ENCODE peak calls at places on chromosomes 1 and 21, in ten cellular contexts. One of them, this sample, is unnamed. For H3K36me3 and H3K9me3, the result is how much of the 10 kb centered on the place peaks cover.

GRCh38 chr1:225511828-225512381 is 84.1 kb upstream of the LBR start:
- DNase-seq in body of pancreas: no peak
- DNase-seq in heart right ventricle: no peak
- DNase-seq in heart left ventricle: no peak
- DNase-seq in HCT116: no peak
- DNase-seq in fibroblast of lung: no peak
- DNase-seq in trophoblast cell: no peak
- DNase-seq in stomach: no peak
- DNase-seq in IMR-90: no peak
- DNase-seq in thoracic aorta: no peak
- DNase-seq in this sample: no peak

GRCh38 chr1:109546311-109547109 is 1.9 kb upstream of the GNAI3 start:
- DNase-seq in body of pancreas: peak
- DNase-seq in heart right ventricle: peak
- DNase-seq in heart left ventricle: peak
- DNase-seq in HCT116: peak
- DNase-seq in fibroblast of lung: peak
- DNase-seq in trophoblast cell: peak
- DNase-seq in stomach: peak
- DNase-seq in IMR-90: peak
- DNase-seq in thoracic aorta: peak
- DNase-seq in this sample: peak

GRCh38 chr21:8994640-8995511 is 1526.5 kb upstream of the TPTE start:
- DNase-seq in body of pancreas: no peak
- DNase-seq in heart right ventricle: no peak
- DNase-seq in heart left ventricle: no peak
- DNase-seq in HCT116: no peak
- DNase-seq in fibroblast of lung: no peak
- DNase-seq in trophoblast cell: no peak
- DNase-seq in stomach: no peak
- DNase-seq in IMR-90: no peak
- DNase-seq in thoracic aorta: no peak
- DNase-seq in this sample: no peak

GRCh38 chr1:161185282-161185682 is 8.0 kb upstream of the B4GALT3 start:
- DNase-seq in body of pancreas: peak
- DNase-seq in heart right ventricle: peak
- DNase-seq in heart left ventricle: peak
- DNase-seq in HCT116: no peak
- DNase-seq in fibroblast of lung: peak
- DNase-seq in trophoblast cell: no peak
- DNase-seq in stomach: peak
- DNase-seq in IMR-90: peak
- DNase-seq in thoracic aorta: no peak
- DNase-seq in this sample: no peak

GRCh38 chr21:32174819-32175218 is 104.0 kb downstream of the MIS18A start:
- DNase-seq in body of pancreas: no peak
- DNase-seq in heart right ventricle: no peak
- DNase-seq in heart left ventricle: no peak
- DNase-seq in HCT116: no peak
- DNase-seq in fibroblast of lung: no peak
- DNase-seq in trophoblast cell: peak
- DNase-seq in stomach: no peak
- DNase-seq in IMR-90: no peak
- DNase-seq in thoracic aorta: no peak
- DNase-seq in this sample: no peak

GRCh38 chr1:232306269-232306911 is 323.5 kb downstream of the SIPA1L2 start:
- DNase-seq in body of pancreas: peak
- DNase-seq in heart right ventricle: peak
- DNase-seq in heart left ventricle: peak
- DNase-seq in HCT116: no peak
- DNase-seq in fibroblast of lung: no peak
- DNase-seq in trophoblast cell: no peak
- DNase-seq in stomach: peak
- DNase-seq in IMR-90: no peak
- DNase-seq in thoracic aorta: no peak
- DNase-seq in this sample: no peak

GRCh38 chr1:74689800-74690696 is 16.5 kb upstream of the ERICH3 start:
- DNase-seq in body of pancreas: peak
- DNase-seq in heart right ventricle: peak
- DNase-seq in heart left ventricle: no peak
- DNase-seq in HCT116: peak
- DNase-seq in fibroblast of lung: peak
- DNase-seq in trophoblast cell: peak
- DNase-seq in stomach: no peak
- DNase-seq in IMR-90: peak
- DNase-seq in thoracic aorta: no peak
- DNase-seq in this sample: peak

GRCh38 chr1:45854724-45855123 is 51.3 kb downstream of the MAST2 start:
- DNase-seq in body of pancreas: no peak
- DNase-seq in heart right ventricle: no peak
- DNase-seq in heart left ventricle: no peak
- DNase-seq in HCT116: no peak
- DNase-seq in fibroblast of lung: no peak
- DNase-seq in trophoblast cell: no peak
- DNase-seq in stomach: no peak
- DNase-seq in IMR-90: no peak
- DNase-seq in thoracic aorta: no peak
- DNase-seq in this sample: no peak

GRCh38 chr1:29310616-29311180 is 74.4 kb downstream of the PTPRU start:
- DNase-seq in body of pancreas: no peak
- DNase-seq in heart right ventricle: no peak
- DNase-seq in heart left ventricle: no peak
- DNase-seq in HCT116: no peak
- DNase-seq in fibroblast of lung: no peak
- DNase-seq in trophoblast cell: no peak
- DNase-seq in stomach: no peak
- DNase-seq in IMR-90: no peak
- DNase-seq in thoracic aorta: no peak
- DNase-seq in this sample: no peak

GRCh38 chr1:194873328-194873923 is 1687.0 kb upstream of the B3GALT2 start:
- DNase-seq in body of pancreas: no peak
- DNase-seq in heart right ventricle: no peak
- DNase-seq in heart left ventricle: no peak
- DNase-seq in HCT116: peak
- DNase-seq in fibroblast of lung: peak
- DNase-seq in trophoblast cell: peak
- DNase-seq in stomach: no peak
- DNase-seq in IMR-90: peak
- DNase-seq in thoracic aorta: no peak
- DNase-seq in this sample: no peak

GRCh38 chr1:201391225-201391624 is 7.9 kb downstream of the LAD1 start:
- DNase-seq in body of pancreas: no peak
- DNase-seq in heart right ventricle: no peak
- DNase-seq in heart left ventricle: no peak
- DNase-seq in HCT116: no peak
- DNase-seq in fibroblast of lung: no peak
- DNase-seq in trophoblast cell: no peak
- DNase-seq in stomach: no peak
- DNase-seq in IMR-90: no peak
- DNase-seq in thoracic aorta: no peak
- DNase-seq in this sample: no peak

GRCh38 chr1:155104605-155105534 is 22.8 kb upstream of the EFNA1 start:
- DNase-seq in body of pancreas: no peak
- DNase-seq in heart right ventricle: no peak
- DNase-seq in heart left ventricle: no peak
- DNase-seq in HCT116: no peak
- DNase-seq in fibroblast of lung: no peak
- DNase-seq in trophoblast cell: no peak
- DNase-seq in stomach: no peak
- DNase-seq in IMR-90: no peak
- DNase-seq in thoracic aorta: no peak
- DNase-seq in this sample: no peak

GRCh38 chr1:43382027-43382771 is 7.4 kb downstream of the MED8 start:
- DNase-seq in body of pancreas: no peak
- DNase-seq in heart right ventricle: no peak
- DNase-seq in heart left ventricle: no peak
- DNase-seq in HCT116: no peak
- DNase-seq in fibroblast of lung: peak
- DNase-seq in trophoblast cell: no peak
- DNase-seq in stomach: no peak
- DNase-seq in IMR-90: no peak
- DNase-seq in thoracic aorta: no peak
- DNase-seq in this sample: no peak

GRCh38 chr1:35316264-35316663 is 47.8 kb downstream of the ZMYM4 start:
- DNase-seq in body of pancreas: no peak
- DNase-seq in heart right ventricle: no peak
- DNase-seq in heart left ventricle: no peak
- DNase-seq in HCT116: no peak
- DNase-seq in fibroblast of lung: no peak
- DNase-seq in trophoblast cell: no peak
- DNase-seq in stomach: no peak
- DNase-seq in IMR-90: peak
- DNase-seq in thoracic aorta: no peak
- DNase-seq in this sample: no peak

GRCh38 chr21:28882345-28882744 is 110.3 kb downstream of the LTN1 start:
- DNase-seq in body of pancreas: no peak
- DNase-seq in heart right ventricle: no peak
- DNase-seq in heart left ventricle: no peak
- DNase-seq in HCT116: no peak
- DNase-seq in fibroblast of lung: no peak
- DNase-seq in trophoblast cell: no peak
- DNase-seq in stomach: no peak
- DNase-seq in IMR-90: no peak
- DNase-seq in thoracic aorta: no peak
- DNase-seq in this sample: no peak
- H3K36me3 ChIP-seq in body of pancreas: under half
- H3K36me3 ChIP-seq in heart right ventricle: under half
- H3K36me3 ChIP-seq in heart left ventricle: half or more
- H3K36me3 ChIP-seq in HCT116: under half
- H3K36me3 ChIP-seq in fibroblast of lung: under half
- H3K36me3 ChIP-seq in trophoblast cell: under half
- H3K36me3 ChIP-seq in stomach: under half
- H3K36me3 ChIP-seq in IMR-90: under half
- H3K36me3 ChIP-seq in thoracic aorta: under half
- H3K36me3 ChIP-seq in this sample: under half

GRCh38 chr1:94976996-94977548 is 50.2 kb upstream of the CNN3 start:
- DNase-seq in body of pancreas: no peak
- DNase-seq in heart right ventricle: no peak
- DNase-seq in heart left ventricle: no peak
- DNase-seq in HCT116: no peak
- DNase-seq in fibroblast of lung: no peak
- DNase-seq in trophoblast cell: no peak
- DNase-seq in stomach: no peak
- DNase-seq in IMR-90: no peak
- DNase-seq in thoracic aorta: no peak
- DNase-seq in this sample: no peak

GRCh38 chr1:94971491-94971924 is 44.6 kb upstream of the CNN3 start:
- DNase-seq in body of pancreas: no peak
- DNase-seq in heart right ventricle: no peak
- DNase-seq in heart left ventricle: no peak
- DNase-seq in HCT116: no peak
- DNase-seq in fibroblast of lung: peak
- DNase-seq in trophoblast cell: peak
- DNase-seq in stomach: no peak
- DNase-seq in IMR-90: peak
- DNase-seq in thoracic aorta: no peak
- DNase-seq in this sample: peak

GRCh38 chr1:94974224-94974623 is 47.3 kb upstream of the CNN3 start:
- DNase-seq in body of pancreas: no peak
- DNase-seq in heart right ventricle: no peak
- DNase-seq in heart left ventricle: no peak
- DNase-seq in HCT116: no peak
- DNase-seq in fibroblast of lung: peak
- DNase-seq in trophoblast cell: no peak
- DNase-seq in stomach: no peak
- DNase-seq in IMR-90: peak
- DNase-seq in thoracic aorta: no peak
- DNase-seq in this sample: no peak

GRCh38 chr1:94973271-94973922 is 46.5 kb upstream of the CNN3 start:
- DNase-seq in body of pancreas: no peak
- DNase-seq in heart right ventricle: no peak
- DNase-seq in heart left ventricle: no peak
- DNase-seq in HCT116: no peak
- DNase-seq in fibroblast of lung: no peak
- DNase-seq in trophoblast cell: no peak
- DNase-seq in stomach: no peak
- DNase-seq in IMR-90: no peak
- DNase-seq in thoracic aorta: no peak
- DNase-seq in this sample: no peak

GRCh38 chr1:94974824-94975223 is 47.9 kb upstream of the CNN3 start:
- DNase-seq in body of pancreas: no peak
- DNase-seq in heart right ventricle: no peak
- DNase-seq in heart left ventricle: no peak
- DNase-seq in HCT116: no peak
- DNase-seq in fibroblast of lung: peak
- DNase-seq in trophoblast cell: peak
- DNase-seq in stomach: no peak
- DNase-seq in IMR-90: peak
- DNase-seq in thoracic aorta: no peak
- DNase-seq in this sample: peak
- H3K4me3 ChIP-seq in body of pancreas: no peak
- H3K4me3 ChIP-seq in heart right ventricle: no peak
- H3K4me3 ChIP-seq in heart left ventricle: no peak
- H3K4me3 ChIP-seq in HCT116: no peak
- H3K4me3 ChIP-seq in fibroblast of lung: no peak
- H3K4me3 ChIP-seq in trophoblast cell: no peak
- H3K4me3 ChIP-seq in stomach: no peak
- H3K4me3 ChIP-seq in IMR-90: no peak
- H3K4me3 ChIP-seq in thoracic aorta: no peak
- H3K4me3 ChIP-seq in this sample: no peak

DNA sequence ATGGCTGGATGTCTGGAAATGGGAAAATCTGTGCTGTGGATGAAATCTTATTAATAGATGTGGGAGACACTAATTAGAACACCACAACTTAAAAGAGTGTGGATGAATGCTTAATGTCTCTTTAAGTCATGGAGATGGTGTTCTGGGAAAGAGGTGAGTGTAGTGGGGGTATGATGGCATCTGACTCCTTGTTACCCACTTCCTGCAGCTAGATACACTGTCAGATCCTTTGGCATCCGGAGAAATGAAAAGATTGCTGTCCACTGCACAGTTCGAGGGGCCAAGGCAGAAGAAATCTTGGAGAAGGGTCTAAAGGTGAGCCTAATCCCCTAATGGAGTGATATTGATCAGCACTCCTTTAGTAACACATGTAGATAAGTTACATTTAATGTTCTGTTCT is 2.0 kb downstream of the RPL11 start:
- DNase-seq in body of pancreas: no peak
- DNase-seq in heart right ventricle: no peak
- DNase-seq in heart left ventricle: no peak
- DNase-seq in HCT116: no peak
- DNase-seq in fibroblast of lung: no peak
- DNase-seq in trophoblast cell: no peak
- DNase-seq in stomach: no peak
- DNase-seq in IMR-90: no peak
- DNase-seq in thoracic aorta: no peak
- DNase-seq in this sample: no peak
- H3K9me3 ChIP-seq in body of pancreas: under half
- H3K9me3 ChIP-seq in heart right ventricle: under half
- H3K9me3 ChIP-seq in heart left ventricle: under half
- H3K9me3 ChIP-seq in HCT116: under half
- H3K9me3 ChIP-seq in fibroblast of lung: under half
- H3K9me3 ChIP-seq in trophoblast cell: under half
- H3K9me3 ChIP-seq in stomach: under half
- H3K9me3 ChIP-seq in IMR-90: under half
- H3K9me3 ChIP-seq in thoracic aorta: under half
- H3K9me3 ChIP-seq in this sample: under half

DNA sequence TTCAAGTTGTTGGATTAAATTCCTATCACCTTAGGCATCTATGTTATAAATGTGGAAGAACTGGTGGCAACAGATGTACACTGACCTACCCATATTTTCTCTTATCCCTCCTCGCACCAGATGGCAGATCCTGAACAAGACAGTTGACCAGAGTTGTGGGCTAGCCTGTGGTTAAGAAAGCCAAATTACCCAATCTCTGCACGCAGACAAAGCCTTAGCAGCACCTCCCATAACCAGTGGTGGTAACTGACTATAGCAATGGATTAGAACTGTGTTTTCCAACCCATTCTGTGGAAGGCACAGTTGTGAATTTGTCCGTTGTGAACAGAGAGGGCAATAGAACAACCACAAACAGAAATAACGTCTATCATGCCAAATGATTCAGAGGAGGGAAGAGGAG is 20.6 kb downstream of the ABCB10 start:
- DNase-seq in body of pancreas: no peak
- DNase-seq in heart right ventricle: no peak
- DNase-seq in heart left ventricle: no peak
- DNase-seq in HCT116: no peak
- DNase-seq in fibroblast of lung: no peak
- DNase-seq in trophoblast cell: no peak
- DNase-seq in stomach: no peak
- DNase-seq in IMR-90: no peak
- DNase-seq in thoracic aorta: no peak
- DNase-seq in this sample: no peak
- H3K36me3 ChIP-seq in body of pancreas: under half
- H3K36me3 ChIP-seq in heart right ventricle: half or more
- H3K36me3 ChIP-seq in heart left ventricle: half or more
- H3K36me3 ChIP-seq in HCT116: under half
- H3K36me3 ChIP-seq in fibroblast of lung: under half
- H3K36me3 ChIP-seq in trophoblast cell: under half
- H3K36me3 ChIP-seq in stomach: under half
- H3K36me3 ChIP-seq in IMR-90: under half
- H3K36me3 ChIP-seq in thoracic aorta: under half
- H3K36me3 ChIP-seq in this sample: under half

This sample was measured in SJSA1.